ENCODE peak calls at places on chromosomes 2 and 18, in six cellular contexts. B is LoVo; R is Kasumi-1; U is hepatic stellate cell; P is substantia nigra; Q is activated naive CD4-positive, alpha-beta T cell treated with anti-CD3 and anti-CD28 coated beads, Interleukin-2, amount 10 ng/mL, durations not matched to agents 7 days and 5 days. F is an unnamed sample.

GRCh38 chr2:56209701-56210100 is 25.9 kb downstream of the CCDC85A start:
- DNase-seq in B (no peak), R (no peak), U (no peak), P (no peak), Q (no peak), F (no peak)

GRCh38 chr2:172643142-172643541 is 87.3 kb downstream of the PDK1 start:
- DNase-seq in B (no peak), R (no peak), U (no peak), P (no peak), Q (no peak), F (no peak)

GRCh38 chr2:38535745-38536506 is 66.8 kb downstream of the HNRNPLL start:
- DNase-seq in B (peak; percentile 80), R (peak; percentile 43), U (peak; percentile 75), P (peak; percentile 74), Q (peak; percentile 83), F (peak; percentile 70)

GRCh38 chr18:59699061-59699460 is 1.8 kb upstream of the CCBE1 start:
- DNase-seq in B (no peak), R (no peak), U (no peak), P (no peak), Q (no peak), F (no peak)

GRCh38 chr18:22505136-22505535 is 87.4 kb upstream of the CTAGE1 start:
- DNase-seq in B (no peak), R (no peak), U (peak; percentile 17), P (no peak), Q (no peak), F (no peak)

GRCh38 chr2:19864369-19864768 is 37.4 kb downstream of the TTC32 start:
- DNase-seq in B (no peak), R (no peak), U (no peak), P (no peak), Q (no peak), F (no peak)

GRCh38 chr2:17635007-17635406 is 94.5 kb downstream of the VSNL1 start:
- DNase-seq in B (no peak), R (no peak), U (no peak), P (no peak), Q (no peak), F (no peak)

GRCh38 chr2:67290451-67290991 is 106.6 kb upstream of the ETAA1 start:
- DNase-seq in B (no peak), R (no peak), U (peak; percentile 16), P (no peak), Q (no peak), F (no peak)

GRCh38 chr2:36290306-36290705 is 65.3 kb upstream of the CRIM1 start:
- DNase-seq in B (no peak), R (no peak), U (no peak), P (no peak), Q (no peak), F (no peak)

GRCh38 chr2:113211226-113212105 is 37.7 kb downstream of the PSD4 start:
- DNase-seq in B (peak; percentile 59), R (no peak), U (peak; percentile 92), P (no peak), Q (no peak), F (no peak)

GRCh38 chr2:105411720-105412407 is 13.0 kb upstream of the FHL2 start:
- DNase-seq in B (peak; percentile 77), R (no peak), U (no peak), P (no peak), Q (no peak), F (no peak)

GRCh38 chr18:76821875-76822509 is 365 bp upstream of the ZNF236 start:
- DNase-seq in B (peak; percentile 50), R (peak; percentile 46), U (peak; percentile 85), P (peak; percentile 59), Q (peak; percentile 73), F (peak; percentile 74)

F was measured in CD4-positive, CD25-positive, alpha-beta regulatory T cell.